ENCODE peak calls at places on chromosomes 3 and 15, in seven cellular contexts. One of them, this sample, is unnamed.

GRCh38 chr3:112531358-112531781 is 30.4 kb downstream of the ATG3 start:
- DNase-seq in SK-N-SH: peak; percentile 27
- DNase-seq in HepG2: peak; percentile 3
- DNase-seq in H1: no peak
- DNase-seq in K562: peak; percentile 7
- DNase-seq in GM12878: no peak
- DNase-seq in HCT116: peak; percentile 6
- DNase-seq in this sample: no peak

GRCh38 chr3:148280623-148281242 is 417.0 kb upstream of the AGTR1 start:
- DNase-seq in HCT116: no peak
- DNase-seq in HepG2: no peak
- DNase-seq in K562: peak; percentile 2
- DNase-seq in H1: no peak
- DNase-seq in GM12878: no peak
- DNase-seq in SK-N-SH: no peak
- DNase-seq in this sample: no peak

GRCh38 chr3:190306026-190306425 is 16.2 kb downstream of the CLDN1 start:
- DNase-seq in GM12878: no peak
- DNase-seq in HCT116: no peak
- DNase-seq in SK-N-SH: no peak
- DNase-seq in K562: no peak
- DNase-seq in H1: no peak
- DNase-seq in HepG2: no peak
- DNase-seq in this sample: no peak

GRCh38 chr3:42117175-42118008 is 26.2 kb downstream of the TRAK1 start:
- DNase-seq in K562: peak; percentile 46
- DNase-seq in HCT116: peak; percentile 33
- DNase-seq in H1: peak; percentile 59
- DNase-seq in HepG2: no peak
- DNase-seq in SK-N-SH: peak; percentile 39
- DNase-seq in GM12878: no peak
- DNase-seq in this sample: peak; percentile 13

GRCh38 chr15:57382969-57383368 is 6.7 kb downstream of the CGNL1 start:
- DNase-seq in HepG2: no peak
- DNase-seq in SK-N-SH: no peak
- DNase-seq in GM12878: no peak
- DNase-seq in HCT116: no peak
- DNase-seq in H1: no peak
- DNase-seq in K562: peak; percentile 37
- DNase-seq in this sample: no peak

GRCh38 chr15:49901867-49902775 is 216.9 kb downstream of the ATP8B4 start:
- DNase-seq in HepG2: no peak
- DNase-seq in GM12878: no peak
- DNase-seq in SK-N-SH: no peak
- DNase-seq in K562: no peak
- DNase-seq in HCT116: no peak
- DNase-seq in H1: no peak
- DNase-seq in this sample: no peak

GRCh38 chr3:188338081-188338480 is 184.1 kb downstream of the LPP start:
- DNase-seq in H1: no peak
- DNase-seq in K562: no peak
- DNase-seq in HepG2: no peak
- DNase-seq in GM12878: no peak
- DNase-seq in SK-N-SH: no peak
- DNase-seq in HCT116: no peak
- DNase-seq in this sample: no peak

GRCh38 chr3:65231544-65231943 is 543.7 kb upstream of the ADAMTS9 start:
- DNase-seq in SK-N-SH: peak; percentile 53
- DNase-seq in K562: no peak
- DNase-seq in H1: no peak
- DNase-seq in HepG2: no peak
- DNase-seq in HCT116: no peak
- DNase-seq in GM12878: no peak
- DNase-seq in this sample: no peak

GRCh38 chr3:21152555-21152954 is 598.5 kb downstream of the ZNF385D start:
- DNase-seq in HCT116: no peak
- DNase-seq in H1: no peak
- DNase-seq in HepG2: no peak
- DNase-seq in K562: no peak
- DNase-seq in GM12878: no peak
- DNase-seq in SK-N-SH: no peak
- DNase-seq in this sample: no peak
- H3K4me1 ChIP-seq in HCT116: no peaks in the 10 kb centered on the region
- H3K4me1 ChIP-seq in H1: no peaks in the 10 kb centered on the region
- H3K4me1 ChIP-seq in HepG2: no peaks in the 10 kb centered on the region
- H3K4me1 ChIP-seq in K562: no peaks in the 10 kb centered on the region
- H3K4me1 ChIP-seq in GM12878: no peaks in the 10 kb centered on the region
- H3K4me1 ChIP-seq in SK-N-SH: no peaks in the 10 kb centered on the region
- H3K4me1 ChIP-seq in this sample: no peaks in the 10 kb centered on the region

GRCh38 chr15:41506796-41507341 is 6.8 kb downstream of the LTK start:
- DNase-seq in SK-N-SH: no peak
- DNase-seq in GM12878: no peak
- DNase-seq in K562: no peak
- DNase-seq in HCT116: no peak
- DNase-seq in HepG2: no peak
- DNase-seq in H1: no peak
- DNase-seq in this sample: no peak
- H3K9ac ChIP-seq in SK-N-SH: no peak overlapping the region
- H3K9ac ChIP-seq in GM12878: no peak overlapping the region
- H3K9ac ChIP-seq in K562: no peak overlapping the region
- H3K9ac ChIP-seq in HCT116: no peak overlapping the region
- H3K9ac ChIP-seq in HepG2: no peak overlapping the region
- H3K9ac ChIP-seq in H1: no peak overlapping the region
- H3K9ac ChIP-seq in this sample: no peak overlapping the region

GRCh38 chr3:99236576-99236975 is 335.1 kb upstream of the DCBLD2 start:
- DNase-seq in H1: no peak
- DNase-seq in HepG2: no peak
- DNase-seq in SK-N-SH: no peak
- DNase-seq in K562: no peak
- DNase-seq in GM12878: no peak
- DNase-seq in HCT116: no peak
- DNase-seq in this sample: no peak

GRCh38 chr3:99240700-99241099 is 339.2 kb upstream of the DCBLD2 start:
- DNase-seq in K562: no peak
- DNase-seq in HepG2: no peak
- DNase-seq in SK-N-SH: no peak
- DNase-seq in HCT116: no peak
- DNase-seq in GM12878: no peak
- DNase-seq in H1: no peak
- DNase-seq in this sample: no peak

GRCh38 chr3:99248130-99248529 is 346.6 kb upstream of the DCBLD2 start:
- DNase-seq in HCT116: no peak
- DNase-seq in SK-N-SH: no peak
- DNase-seq in HepG2: no peak
- DNase-seq in K562: no peak
- DNase-seq in GM12878: no peak
- DNase-seq in H1: no peak
- DNase-seq in this sample: no peak

GRCh38 chr3:99246010-99246654 is 344.6 kb upstream of the DCBLD2 start:
- DNase-seq in HepG2: no peak
- DNase-seq in HCT116: no peak
- DNase-seq in GM12878: no peak
- DNase-seq in K562: no peak
- DNase-seq in H1: no peak
- DNase-seq in SK-N-SH: no peak
- DNase-seq in this sample: no peak

DNA sequence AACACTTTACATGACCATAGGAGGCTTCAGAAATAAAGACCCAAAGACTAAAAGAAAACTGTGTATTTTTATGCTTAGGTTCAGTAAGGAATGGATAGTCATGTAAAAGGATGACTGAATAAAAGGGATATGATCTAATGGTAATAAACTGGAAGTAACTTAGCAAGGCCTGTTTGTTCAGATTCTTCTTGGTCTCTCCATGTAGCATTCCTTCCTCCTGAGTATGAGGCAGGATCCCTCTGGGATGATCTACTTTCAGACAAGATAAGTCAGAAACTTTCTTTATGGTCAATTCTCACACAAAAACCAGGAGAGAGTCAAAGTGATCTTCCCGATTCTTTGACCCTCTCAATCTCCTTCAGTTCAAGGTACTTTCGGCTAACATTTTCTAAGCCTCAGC is 340.8 kb upstream of the DCBLD2 start:
- DNase-seq in HepG2: no peak
- DNase-seq in H1: no peak
- DNase-seq in K562: no peak
- DNase-seq in SK-N-SH: no peak
- DNase-seq in GM12878: no peak
- DNase-seq in HCT116: no peak
- DNase-seq in this sample: no peak
- TF ChIP-seq YY1 in HepG2: no peak
- TF ChIP-seq YY1 in H1: no peak
- TF ChIP-seq YY1 in K562: no peak
- TF ChIP-seq YY1 in SK-N-SH: no peak
- TF ChIP-seq YY1 in GM12878: no peak
- TF ChIP-seq YY1 in HCT116: no peak
- TF ChIP-seq YY1 in this sample: no peak

GRCh38 chr3:34275811-34276210 is 477.4 kb downstream of the PDCD6IP start:
- DNase-seq in SK-N-SH: no peak
- DNase-seq in HCT116: no peak
- DNase-seq in GM12878: no peak
- DNase-seq in K562: no peak
- DNase-seq in HepG2: no peak
- DNase-seq in H1: no peak
- DNase-seq in this sample: no peak

GRCh38 chr3:34277110-34277509 is 478.7 kb downstream of the PDCD6IP start:
- DNase-seq in SK-N-SH: no peak
- DNase-seq in H1: no peak
- DNase-seq in GM12878: no peak
- DNase-seq in K562: no peak
- DNase-seq in HepG2: no peak
- DNase-seq in HCT116: no peak
- DNase-seq in this sample: no peak

GRCh38 chr3:34276342-34276741 is 477.9 kb downstream of the PDCD6IP start:
- DNase-seq in K562: no peak
- DNase-seq in HepG2: no peak
- DNase-seq in HCT116: no peak
- DNase-seq in GM12878: no peak
- DNase-seq in SK-N-SH: no peak
- DNase-seq in H1: no peak
- DNase-seq in this sample: no peak
- H3K4me1 ChIP-seq in K562: no peaks in the 10 kb centered on the region
- H3K4me1 ChIP-seq in HepG2: no peaks in the 10 kb centered on the region
- H3K4me1 ChIP-seq in HCT116: no peaks in the 10 kb centered on the region
- H3K4me1 ChIP-seq in GM12878: no peaks in the 10 kb centered on the region
- H3K4me1 ChIP-seq in SK-N-SH: peaks cover 6% of the 10 kb centered on the region
- H3K4me1 ChIP-seq in H1: no peaks in the 10 kb centered on the region
- H3K4me1 ChIP-seq in this sample: no peaks in the 10 kb centered on the region